ENCODE peak calls at places on chromosome 22, in four cellular contexts. G, O, R and V are unnamed samples.

GRCh38 chr22:43152355-43153071 is 1.2 kb downstream of the TSPO start:
- DNase-seq in G (no peak), R (peak), O (no peak), V (peak)

GRCh38 chr22:47572443-47572842 is 810.0 kb downstream of the TBC1D22A start:
- DNase-seq in O (no peak), G (no peak), R (no peak), V (no peak)

GRCh38 chr22:28637225-28637624 is 42.4 kb downstream of the TTC28 start:
- DNase-seq in R (no peak), O (no peak), G (no peak), V (no peak)

GRCh38 chr22:31829505-31829904 is 75.7 kb downstream of the DEPDC5 start:
- DNase-seq in G (peak), O (peak), R (no peak), V (no peak)

GRCh38 chr22:35781898-35782297 is 64.2 kb downstream of the APOL5 start:
- DNase-seq in G (no peak), R (no peak), O (no peak), V (no peak)

GRCh38 chr22:38032681-38033521 is 24.3 kb upstream of the PICK1 start:
- DNase-seq in R (no peak), O (peak), G (peak), V (no peak)

GRCh38 chr22:27124336-27125023 is 467.1 kb downstream of the MIAT start:
- DNase-seq in R (no peak), O (no peak), G (no peak), V (no peak)

GRCh38 chr22:17980638-17981051 is 43.7 kb downstream of the MICAL3 start:
- DNase-seq in O (peak), R (no peak), G (no peak), V (peak)

GRCh38 chr22:17407643-17408042 is 38.4 kb downstream of the CECR2 start:
- DNase-seq in R (no peak), O (no peak), G (no peak), V (no peak)

GRCh38 chr22:45001653-45002052 is 8.2 kb downstream of the PHF21B start:
- DNase-seq in G (no peak), O (no peak), R (no peak), V (no peak)

GRCh38 chr22:38282397-38282796 is 9.6 kb upstream of the TMEM184B start:
- DNase-seq in O (no peak), G (no peak), R (no peak), V (no peak)

GRCh38 chr22:38681784-38682335 is at the start of gene TOMM22:
- DNase-seq in R (peak), O (peak), G (peak), V (peak)

GRCh38 chr22:27754888-27755480 is 46.6 kb downstream of the MN1 start:
- DNase-seq in R (no peak), G (no peak), O (no peak), V (no peak)

GRCh38 chr22:43287441-43287840 is 55.7 kb downstream of the SCUBE1 start:
- DNase-seq in O (no peak), G (no peak), R (no peak), V (no peak)

GRCh38 chr22:33438273-33438672 is 380.1 kb upstream of the SYN3 start:
- DNase-seq in G (no peak), O (no peak), R (no peak), V (no peak)

GRCh38 chr22:41524809-41525449 is 19.3 kb downstream of the POLR3H start:
- DNase-seq in O (no peak), R (no peak), G (no peak), V (peak)

GRCh38 chr22:24169439-24170058 is 11.7 kb upstream of the SUSD2 start:
- DNase-seq in R (no peak), O (no peak), G (no peak), V (no peak)

GRCh38 chr22:40739723-40740122 is 60.4 kb downstream of the MCHR1 start:
- DNase-seq in R (no peak), G (no peak), O (no peak), V (no peak)

GRCh38 chr22:31866918-31867317 is 77.4 kb upstream of the YWHAH start:
- DNase-seq in O (peak), R (no peak), G (no peak), V (no peak)

GRCh38 chr22:37533995-37534394 is 14.8 kb upstream of the CARD10 start:
- DNase-seq in G (no peak), O (no peak), R (no peak), V (no peak)

GRCh38 chr22:42770941-42771647 is 50.4 kb upstream of the A4GALT start:
- DNase-seq in O (no peak), G (no peak), R (no peak), V (peak)

GRCh38 chr22:27492566-27493201 is 308.9 kb downstream of the MN1 start:
- DNase-seq in O (no peak), G (no peak), R (no peak), V (no peak)

GRCh38 chr22:50222508-50222907 is 21.7 kb downstream of the SELENOO start:
- DNase-seq in G (no peak), O (no peak), R (no peak), V (peak)

GRCh38 chr22:32217465-32217864 is 12.6 kb upstream of the RFPL2 start:
- DNase-seq in R (no peak), O (no peak), G (no peak), V (no peak)

GRCh38 chr22:39527481-39527961 is 5.0 kb downstream of the RPS19BP1 start:
- DNase-seq in G (peak), R (no peak), O (no peak), V (peak)

GRCh38 chr22:17888439-17888838 is 114.2 kb upstream of the BID start:
- DNase-seq in R (no peak), O (no peak), G (no peak), V (no peak)

GRCh38 chr22:24965822-24966626 is 13.5 kb downstream of the KIAA1671 start:
- DNase-seq in R (no peak), O (no peak), G (peak), V (no peak)

GRCh38 chr22:17057959-17058814 is 26.6 kb upstream of the IL17RA start:
- DNase-seq in G (peak), R (peak), O (peak), V (peak)

GRCh38 chr22:19175602-19176174 is 2.8 kb downstream of the SLC25A1 start:
- DNase-seq in O (no peak), G (no peak), R (no peak), V (peak)

GRCh38 chr22:19176732-19177131 is 1.8 kb downstream of the SLC25A1 start:
- DNase-seq in G (no peak), O (no peak), R (no peak), V (no peak)

GRCh38 chr22:19174106-19175025 is 4.2 kb downstream of the SLC25A1 start:
- DNase-seq in G (peak), R (peak), O (no peak), V (no peak)

GRCh38 chr22:19176175-19176630 is 2.3 kb downstream of the SLC25A1 start:
- DNase-seq in G (no peak), O (no peak), R (peak), V (no peak)

GRCh38 chr22:19175026-19175601 is 3.4 kb downstream of the SLC25A1 start:
- DNase-seq in R (no peak), G (no peak), O (no peak), V (no peak)
- TF ChIP-seq POLR2AphosphoS5 in R (no peak), G (no peak), O (no peak), V (no peak)

GRCh38 chr22:30289126-30289979 is at the start of gene CASTOR1:
- DNase-seq in G (peak), R (peak), O (peak), V (peak)
- TF ChIP-seq EP300 in G (no peak), R (no peak), O (no peak), V (no peak)

GRCh38 chr22:30824096-30824495 is 129.4 kb downstream of the OSBP2 start:
- DNase-seq in R (peak), G (no peak), O (no peak), V (no peak)
- TF ChIP-seq POLR2A in R (no peak), G (no peak), O (no peak), V (no peak)

DNA sequence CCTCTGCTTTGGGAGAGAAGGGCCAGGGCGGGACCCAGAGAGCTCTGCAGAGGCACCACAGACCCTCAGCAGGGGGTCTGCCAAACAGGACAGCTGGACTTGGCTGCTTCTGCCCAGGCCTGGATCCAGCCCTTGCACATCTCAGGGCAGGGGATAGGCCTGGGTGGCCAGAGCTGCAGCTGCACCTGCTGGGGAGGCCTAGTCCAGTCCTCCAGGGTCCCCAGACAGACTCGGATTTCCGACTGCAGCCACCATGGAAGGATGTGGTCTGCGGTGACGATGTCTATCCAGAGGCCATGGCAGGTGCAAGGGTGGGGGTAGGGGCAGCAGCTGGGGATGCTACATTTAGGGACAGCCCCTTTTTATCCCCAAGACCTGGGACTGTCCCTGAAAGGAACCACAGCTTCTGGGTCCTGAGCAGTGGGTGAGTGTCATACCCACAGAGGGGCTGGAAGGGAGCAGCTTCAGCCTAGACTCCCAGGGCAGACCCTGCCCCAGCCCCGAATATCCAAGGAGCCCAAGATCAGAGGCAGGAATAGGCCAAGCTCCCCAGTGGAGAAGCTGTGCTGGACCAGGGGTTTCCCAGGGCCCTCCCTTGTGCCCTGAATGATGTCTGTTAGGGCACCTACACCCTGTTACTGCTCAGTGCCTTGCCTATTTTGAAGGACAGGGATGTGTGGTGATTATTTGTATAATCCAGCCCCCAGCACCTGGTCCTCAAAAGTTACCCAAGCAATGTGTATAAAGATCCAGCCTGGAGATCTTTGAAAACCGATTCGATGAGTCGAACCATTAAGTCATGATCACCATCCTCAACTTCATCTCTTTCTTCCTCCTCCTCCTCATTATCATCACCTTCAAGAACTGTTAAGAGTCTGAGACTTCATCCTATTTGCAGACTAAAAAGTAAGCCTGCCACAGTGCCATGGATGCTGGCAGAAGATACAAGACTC is 2.5 kb upstream of the IGLL5 start:
- DNase-seq in O (peak), R (no peak), G (no peak), V (peak)
- TF ChIP-seq POLR2AphosphoS5 in O (no peak), R (no peak), G (no peak), V (no peak)